ENCODE peak calls at places on chromosomes 13 and 19, in six cellular contexts. J is IMR-90, B is EH, F is HuH-7, L is hypothalamus, Y is cardiac muscle cell. W is an unnamed sample.
A peak's percentile ranks its signal among the peaks of the same experiment; 100 is the strongest.

GRCh38 chr13:77516342-77516789 is 19.1 kb upstream of the SCEL start:
- DNase-seq in J (peak; percentile 44), B (peak; percentile 19), F (no peak), L (no peak), Y (peak; percentile 26), W (no peak)

GRCh38 chr13:50170447-50171037 is 155.3 kb downstream of the KCNRG start:
- DNase-seq in J (peak; percentile 21), B (peak; percentile 21), F (no peak), L (no peak), Y (peak; percentile 53), W (no peak)

GRCh38 chr19:3762501-3763459 is at the start of gene MRPL54:
- DNase-seq in J (peak; percentile 99), B (peak; percentile 99), F (peak; percentile 98), L (peak; percentile 97), Y (peak; percentile 99), W (peak; percentile 99)

GRCh38 chr13:43245374-43245964 is 222.1 kb downstream of the DNAJC15 start:
- DNase-seq in J (peak; percentile 92), B (peak; percentile 93), F (no peak), L (no peak), Y (peak; percentile 58), W (no peak)

GRCh38 chr13:45321230-45321629 is 19.8 kb downstream of the TPT1 start:
- DNase-seq in J (no peak), B (no peak), F (no peak), L (no peak), Y (no peak), W (no peak)

GRCh38 chr13:112248909-112249592 is 127.1 kb upstream of the SPACA7 start:
- DNase-seq in J (no peak), B (no peak), F (no peak), L (no peak), Y (no peak), W (no peak)

GRCh38 chr13:95122063-95122462 is 179.2 kb downstream of the ABCC4 start:
- DNase-seq in J (peak; percentile 11), B (peak; percentile 63), F (no peak), L (no peak), Y (no peak), W (no peak)

GRCh38 chr19:21483589-21484170 is 21.7 kb upstream of the ZNF429 start:
- DNase-seq in J (no peak), B (peak; percentile 37), F (peak; percentile 67), L (peak; percentile 9), Y (peak; percentile 16), W (peak; percentile 19)

GRCh38 chr13:76968041-76968440 is 19.7 kb downstream of the ACOD1 start:
- DNase-seq in J (no peak), B (no peak), F (no peak), L (no peak), Y (no peak), W (no peak)

GRCh38 chr19:42199440-42200115 is 17.9 kb downstream of the DEDD2 start:
- DNase-seq in J (no peak), B (no peak), F (no peak), L (no peak), Y (no peak), W (no peak)

GRCh38 chr13:30418075-30418715 is 4.1 kb upstream of the UBE2L5 start:
- DNase-seq in J (no peak), B (peak; percentile 55), F (no peak), L (no peak), Y (no peak), W (no peak)

GRCh38 chr13:66994097-66994496 is 236.0 kb downstream of the PCDH9 start:
- DNase-seq in J (peak; percentile 52), B (peak; percentile 42), F (peak; percentile 39), L (peak; percentile 82), Y (peak; percentile 85), W (peak; percentile 49)

GRCh38 chr13:19020988-19021387 is 160.6 kb downstream of the TUBA3C start:
- DNase-seq in J (no peak), B (no peak), F (no peak), L (no peak), Y (no peak), W (no peak)

GRCh38 chr19:18414504-18415176 is 4.6 kb upstream of the SSBP4 start:
- DNase-seq in J (no peak), B (peak; percentile 56), F (no peak), L (no peak), Y (peak; percentile 46), W (no peak)

GRCh38 chr13:40165533-40165932 is 500.9 kb downstream of the FOXO1 start:
- DNase-seq in J (no peak), B (no peak), F (no peak), L (no peak), Y (no peak), W (no peak)

GRCh38 chr13:35210234-35210633 is 266.3 kb downstream of the MAB21L1 start:
- DNase-seq in J (no peak), B (peak; percentile 28), F (no peak), L (no peak), Y (peak; percentile 30), W (no peak)

GRCh38 chr19:10961073-10961762 is 388 bp downstream of the SMARCA4 start:
- DNase-seq in J (no peak), B (peak; percentile 45), F (no peak), L (peak; percentile 74), Y (peak; percentile 40), W (no peak)

GRCh38 chr13:19959831-19960672 is 1.5 kb downstream of the ZMYM2 start:
- DNase-seq in J (peak; percentile 90), B (peak; percentile 90), F (peak; percentile 77), L (peak; percentile 85), Y (peak; percentile 93), W (peak; percentile 87)

GRCh38 chr13:30616927-30617314 is 799 bp upstream of the USPL1 start:
- DNase-seq in J (peak; percentile 89), B (peak; percentile 90), F (peak; percentile 58), L (peak; percentile 74), Y (peak; percentile 93), W (peak; percentile 88)

GRCh38 chr13:109779074-109779473 is 7.3 kb downstream of the IRS2 start:
- DNase-seq in J (no peak), B (no peak), F (no peak), L (no peak), Y (no peak), W (no peak)

GRCh38 chr13:75178436-75178835 is 303.5 kb downstream of the TBC1D4 start:
- DNase-seq in J (no peak), B (peak; percentile 18), F (no peak), L (no peak), Y (no peak), W (no peak)

GRCh38 chr13:84645196-84646071 is 763.2 kb upstream of the SLITRK1 start:
- DNase-seq in J (peak; percentile 71), B (peak; percentile 94), F (no peak), L (no peak), Y (no peak), W (no peak)

GRCh38 chr13:80189889-80190597 is 150.9 kb downstream of the SPRY2 start:
- DNase-seq in J (no peak), B (no peak), F (no peak), L (no peak), Y (no peak), W (no peak)

GRCh38 chr13:79799466-79799865 is 318.5 kb downstream of the NDFIP2 start:
- DNase-seq in J (no peak), B (no peak), F (no peak), L (no peak), Y (no peak), W (no peak)

GRCh38 chr19:14476663-14477401 is 1.7 kb upstream of the PTGER1 start:
- DNase-seq in J (peak; percentile 88), B (peak; percentile 59), F (peak; percentile 76), L (no peak), Y (peak; percentile 92), W (peak; percentile 73)

GRCh38 chr13:41388143-41388881 is 69.0 kb upstream of the RGCC start:
- DNase-seq in J (no peak), B (no peak), F (no peak), L (no peak), Y (no peak), W (no peak)

GRCh38 chr13:75139291-75139690 is 342.7 kb downstream of the TBC1D4 start:
- DNase-seq in J (peak; percentile 26), B (peak; percentile 82), F (no peak), L (no peak), Y (peak; percentile 70), W (no peak)

GRCh38 chr13:112545866-112546265 is 42.1 kb downstream of the TUBGCP3 start:
- DNase-seq in J (peak; percentile 92), B (peak; percentile 79), F (no peak), L (no peak), Y (peak; percentile 80), W (no peak)

GRCh38 chr13:25833761-25834160 is 218.1 kb downstream of the SHISA2 start:
- DNase-seq in J (no peak), B (no peak), F (no peak), L (no peak), Y (no peak), W (no peak)

GRCh38 chr13:42333613-42334328 is 61.8 kb downstream of the AKAP11 start:
- DNase-seq in J (peak; percentile 22), B (peak; percentile 14), F (peak; percentile 16), L (no peak), Y (peak; percentile 70), W (peak; percentile 41)

GRCh38 chr19:4199699-4200293 is 17.3 kb downstream of the ANKRD24 start:
- DNase-seq in J (no peak), B (no peak), F (peak; percentile 75), L (no peak), Y (no peak), W (peak; percentile 51)

GRCh38 chr13:44312898-44313551 is 60.6 kb upstream of the SERP2 start:
- DNase-seq in J (peak; percentile 95), B (peak; percentile 89), F (no peak), L (no peak), Y (peak; percentile 64), W (peak; percentile 14)

GRCh38 chr13:53351040-53351439 is 322.4 kb downstream of the OLFM4 start:
- DNase-seq in J (no peak), B (no peak), F (no peak), L (no peak), Y (no peak), W (no peak)

GRCh38 chr19:58575183-58576041 is 2.3 kb upstream of the MZF1 start:
- DNase-seq in J (peak; percentile 85), B (peak; percentile 92), F (peak; percentile 83), L (no peak), Y (peak; percentile 94), W (peak; percentile 95)